ENCODE peak calls at places on chromosomes 11 and 22, in ten cellular contexts. One of them, this sample, is unnamed.

GRCh38 chr11:72585762-72586590 is 88.2 kb downstream of the PDE2A start:
- DNase-seq in caudate nucleus: no peak
- DNase-seq in SJCRH30: peak; percentile 49
- DNase-seq in pulmonary artery endothelial cell: no peak
- DNase-seq in fibroblast of mammary gland: peak; percentile 50
- DNase-seq in T-helper 22 cell: peak; percentile 32
- DNase-seq in activated CD4-positive, CD25-positive, alpha-beta regulatory T cell treated with anti-CD3 and anti-CD28 coated beads, Interleukin-2, amount 50 U/mL, for 72 hours: peak; percentile 63
- DNase-seq in NCI-H187: peak; percentile 46
- DNase-seq in NCI-H1694 treated with DMSO at 0.1 percent for 48 hours: peak; percentile 27
- DNase-seq in stimulated activated CD8-positive, alpha-beta memory T cell treated with anti-CD3 and anti-CD28 coated beads, Interleukin-15, amount 100 ng/mL, for 4 hours: peak; percentile 29
- DNase-seq in this sample: peak; percentile 35

GRCh38 chr11:112797072-112797471 is 164.1 kb upstream of the NCAM1 start:
- DNase-seq in fibroblast of mammary gland: no peak
- DNase-seq in pulmonary artery endothelial cell: no peak
- DNase-seq in NCI-H187: no peak
- DNase-seq in activated CD4-positive, CD25-positive, alpha-beta regulatory T cell treated with anti-CD3 and anti-CD28 coated beads, Interleukin-2, amount 50 U/mL, for 72 hours: no peak
- DNase-seq in caudate nucleus: no peak
- DNase-seq in SJCRH30: no peak
- DNase-seq in T-helper 22 cell: no peak
- DNase-seq in stimulated activated CD8-positive, alpha-beta memory T cell treated with anti-CD3 and anti-CD28 coated beads, Interleukin-15, amount 100 ng/mL, for 4 hours: no peak
- DNase-seq in NCI-H1694 treated with DMSO at 0.1 percent for 48 hours: no peak
- DNase-seq in this sample: no peak

GRCh38 chr11:107747622-107748021 is 35.8 kb upstream of the SLN start:
- DNase-seq in NCI-H1694 treated with DMSO at 0.1 percent for 48 hours: no peak
- DNase-seq in pulmonary artery endothelial cell: no peak
- DNase-seq in T-helper 22 cell: no peak
- DNase-seq in fibroblast of mammary gland: no peak
- DNase-seq in caudate nucleus: no peak
- DNase-seq in SJCRH30: no peak
- DNase-seq in stimulated activated CD8-positive, alpha-beta memory T cell treated with anti-CD3 and anti-CD28 coated beads, Interleukin-15, amount 100 ng/mL, for 4 hours: no peak
- DNase-seq in NCI-H187: no peak
- DNase-seq in activated CD4-positive, CD25-positive, alpha-beta regulatory T cell treated with anti-CD3 and anti-CD28 coated beads, Interleukin-2, amount 50 U/mL, for 72 hours: no peak
- DNase-seq in this sample: no peak

GRCh38 chr11:33507967-33508366 is 192.7 kb downstream of the C11orf91 start:
- DNase-seq in activated CD4-positive, CD25-positive, alpha-beta regulatory T cell treated with anti-CD3 and anti-CD28 coated beads, Interleukin-2, amount 50 U/mL, for 72 hours: no peak
- DNase-seq in pulmonary artery endothelial cell: no peak
- DNase-seq in stimulated activated CD8-positive, alpha-beta memory T cell treated with anti-CD3 and anti-CD28 coated beads, Interleukin-15, amount 100 ng/mL, for 4 hours: no peak
- DNase-seq in NCI-H1694 treated with DMSO at 0.1 percent for 48 hours: no peak
- DNase-seq in NCI-H187: no peak
- DNase-seq in SJCRH30: no peak
- DNase-seq in T-helper 22 cell: no peak
- DNase-seq in fibroblast of mammary gland: peak; percentile 77
- DNase-seq in caudate nucleus: no peak
- DNase-seq in this sample: peak; percentile 46

GRCh38 chr11:67647471-67647870 is 3.1 kb downstream of the ACY3 start:
- DNase-seq in fibroblast of mammary gland: no peak
- DNase-seq in T-helper 22 cell: no peak
- DNase-seq in pulmonary artery endothelial cell: no peak
- DNase-seq in caudate nucleus: no peak
- DNase-seq in stimulated activated CD8-positive, alpha-beta memory T cell treated with anti-CD3 and anti-CD28 coated beads, Interleukin-15, amount 100 ng/mL, for 4 hours: no peak
- DNase-seq in NCI-H187: no peak
- DNase-seq in SJCRH30: no peak
- DNase-seq in activated CD4-positive, CD25-positive, alpha-beta regulatory T cell treated with anti-CD3 and anti-CD28 coated beads, Interleukin-2, amount 50 U/mL, for 72 hours: no peak
- DNase-seq in NCI-H1694 treated with DMSO at 0.1 percent for 48 hours: no peak
- DNase-seq in this sample: no peak

GRCh38 chr11:120208012-120208441 is 2.8 kb upstream of the OAF start:
- DNase-seq in fibroblast of mammary gland: no peak
- DNase-seq in pulmonary artery endothelial cell: no peak
- DNase-seq in T-helper 22 cell: no peak
- DNase-seq in NCI-H187: no peak
- DNase-seq in SJCRH30: no peak
- DNase-seq in caudate nucleus: no peak
- DNase-seq in NCI-H1694 treated with DMSO at 0.1 percent for 48 hours: no peak
- DNase-seq in stimulated activated CD8-positive, alpha-beta memory T cell treated with anti-CD3 and anti-CD28 coated beads, Interleukin-15, amount 100 ng/mL, for 4 hours: no peak
- DNase-seq in activated CD4-positive, CD25-positive, alpha-beta regulatory T cell treated with anti-CD3 and anti-CD28 coated beads, Interleukin-2, amount 50 U/mL, for 72 hours: no peak
- DNase-seq in this sample: peak; percentile 81

GRCh38 chr11:22461626-22462025 is 123.4 kb downstream of the SLC17A6 start:
- DNase-seq in activated CD4-positive, CD25-positive, alpha-beta regulatory T cell treated with anti-CD3 and anti-CD28 coated beads, Interleukin-2, amount 50 U/mL, for 72 hours: no peak
- DNase-seq in fibroblast of mammary gland: peak; percentile 14
- DNase-seq in T-helper 22 cell: no peak
- DNase-seq in NCI-H1694 treated with DMSO at 0.1 percent for 48 hours: no peak
- DNase-seq in caudate nucleus: no peak
- DNase-seq in SJCRH30: no peak
- DNase-seq in pulmonary artery endothelial cell: no peak
- DNase-seq in stimulated activated CD8-positive, alpha-beta memory T cell treated with anti-CD3 and anti-CD28 coated beads, Interleukin-15, amount 100 ng/mL, for 4 hours: no peak
- DNase-seq in NCI-H187: no peak
- DNase-seq in this sample: no peak

GRCh38 chr11:1864831-1865665 is 12.2 kb downstream of the LSP1 start:
- DNase-seq in fibroblast of mammary gland: no peak
- DNase-seq in pulmonary artery endothelial cell: no peak
- DNase-seq in caudate nucleus: no peak
- DNase-seq in NCI-H187: no peak
- DNase-seq in stimulated activated CD8-positive, alpha-beta memory T cell treated with anti-CD3 and anti-CD28 coated beads, Interleukin-15, amount 100 ng/mL, for 4 hours: no peak
- DNase-seq in T-helper 22 cell: no peak
- DNase-seq in SJCRH30: no peak
- DNase-seq in NCI-H1694 treated with DMSO at 0.1 percent for 48 hours: no peak
- DNase-seq in activated CD4-positive, CD25-positive, alpha-beta regulatory T cell treated with anti-CD3 and anti-CD28 coated beads, Interleukin-2, amount 50 U/mL, for 72 hours: no peak
- DNase-seq in this sample: no peak

GRCh38 chr11:67699521-67699920 is 25.1 kb upstream of the ALDH3B2 start:
- DNase-seq in T-helper 22 cell: no peak
- DNase-seq in NCI-H187: no peak
- DNase-seq in stimulated activated CD8-positive, alpha-beta memory T cell treated with anti-CD3 and anti-CD28 coated beads, Interleukin-15, amount 100 ng/mL, for 4 hours: no peak
- DNase-seq in caudate nucleus: no peak
- DNase-seq in SJCRH30: no peak
- DNase-seq in activated CD4-positive, CD25-positive, alpha-beta regulatory T cell treated with anti-CD3 and anti-CD28 coated beads, Interleukin-2, amount 50 U/mL, for 72 hours: no peak
- DNase-seq in fibroblast of mammary gland: peak; percentile 12
- DNase-seq in NCI-H1694 treated with DMSO at 0.1 percent for 48 hours: no peak
- DNase-seq in pulmonary artery endothelial cell: no peak
- DNase-seq in this sample: peak; percentile 49

GRCh38 chr22:20552913-20553401 is 45.5 kb downstream of the MED15 start:
- DNase-seq in caudate nucleus: no peak
- DNase-seq in fibroblast of mammary gland: peak; percentile 65
- DNase-seq in NCI-H1694 treated with DMSO at 0.1 percent for 48 hours: no peak
- DNase-seq in activated CD4-positive, CD25-positive, alpha-beta regulatory T cell treated with anti-CD3 and anti-CD28 coated beads, Interleukin-2, amount 50 U/mL, for 72 hours: no peak
- DNase-seq in NCI-H187: no peak
- DNase-seq in T-helper 22 cell: no peak
- DNase-seq in SJCRH30: no peak
- DNase-seq in pulmonary artery endothelial cell: peak; percentile 60
- DNase-seq in stimulated activated CD8-positive, alpha-beta memory T cell treated with anti-CD3 and anti-CD28 coated beads, Interleukin-15, amount 100 ng/mL, for 4 hours: no peak
- DNase-seq in this sample: no peak

GRCh38 chr11:122317337-122317736 is 201.3 kb upstream of the BLID start:
- DNase-seq in stimulated activated CD8-positive, alpha-beta memory T cell treated with anti-CD3 and anti-CD28 coated beads, Interleukin-15, amount 100 ng/mL, for 4 hours: no peak
- DNase-seq in pulmonary artery endothelial cell: no peak
- DNase-seq in activated CD4-positive, CD25-positive, alpha-beta regulatory T cell treated with anti-CD3 and anti-CD28 coated beads, Interleukin-2, amount 50 U/mL, for 72 hours: no peak
- DNase-seq in NCI-H1694 treated with DMSO at 0.1 percent for 48 hours: no peak
- DNase-seq in T-helper 22 cell: no peak
- DNase-seq in NCI-H187: no peak
- DNase-seq in fibroblast of mammary gland: no peak
- DNase-seq in caudate nucleus: no peak
- DNase-seq in SJCRH30: peak; percentile 71
- DNase-seq in this sample: peak; percentile 50

GRCh38 chr11:129273322-129273721 is 81.2 kb upstream of the ARHGAP32 start:
- DNase-seq in NCI-H187: no peak
- DNase-seq in NCI-H1694 treated with DMSO at 0.1 percent for 48 hours: no peak
- DNase-seq in fibroblast of mammary gland: no peak
- DNase-seq in stimulated activated CD8-positive, alpha-beta memory T cell treated with anti-CD3 and anti-CD28 coated beads, Interleukin-15, amount 100 ng/mL, for 4 hours: no peak
- DNase-seq in caudate nucleus: no peak
- DNase-seq in activated CD4-positive, CD25-positive, alpha-beta regulatory T cell treated with anti-CD3 and anti-CD28 coated beads, Interleukin-2, amount 50 U/mL, for 72 hours: no peak
- DNase-seq in pulmonary artery endothelial cell: no peak
- DNase-seq in SJCRH30: no peak
- DNase-seq in T-helper 22 cell: no peak
- DNase-seq in this sample: no peak

GRCh38 chr11:93525601-93526000 is 17.6 kb downstream of the SMCO4 start:
- DNase-seq in activated CD4-positive, CD25-positive, alpha-beta regulatory T cell treated with anti-CD3 and anti-CD28 coated beads, Interleukin-2, amount 50 U/mL, for 72 hours: no peak
- DNase-seq in NCI-H187: no peak
- DNase-seq in caudate nucleus: no peak
- DNase-seq in SJCRH30: no peak
- DNase-seq in NCI-H1694 treated with DMSO at 0.1 percent for 48 hours: no peak
- DNase-seq in stimulated activated CD8-positive, alpha-beta memory T cell treated with anti-CD3 and anti-CD28 coated beads, Interleukin-15, amount 100 ng/mL, for 4 hours: no peak
- DNase-seq in pulmonary artery endothelial cell: no peak
- DNase-seq in fibroblast of mammary gland: peak; percentile 61
- DNase-seq in T-helper 22 cell: no peak
- DNase-seq in this sample: peak; percentile 20

GRCh38 chr11:95922536-95923440 is 1.1 kb downstream of the MTMR2 start:
- DNase-seq in fibroblast of mammary gland: peak; percentile 22
- DNase-seq in caudate nucleus: no peak
- DNase-seq in NCI-H187: no peak
- DNase-seq in NCI-H1694 treated with DMSO at 0.1 percent for 48 hours: no peak
- DNase-seq in activated CD4-positive, CD25-positive, alpha-beta regulatory T cell treated with anti-CD3 and anti-CD28 coated beads, Interleukin-2, amount 50 U/mL, for 72 hours: no peak
- DNase-seq in SJCRH30: no peak
- DNase-seq in pulmonary artery endothelial cell: no peak
- DNase-seq in T-helper 22 cell: no peak
- DNase-seq in stimulated activated CD8-positive, alpha-beta memory T cell treated with anti-CD3 and anti-CD28 coated beads, Interleukin-15, amount 100 ng/mL, for 4 hours: no peak
- DNase-seq in this sample: no peak

GRCh38 chr11:36899796-36900195 is 301.8 kb upstream of the RAG2 start:
- DNase-seq in stimulated activated CD8-positive, alpha-beta memory T cell treated with anti-CD3 and anti-CD28 coated beads, Interleukin-15, amount 100 ng/mL, for 4 hours: no peak
- DNase-seq in fibroblast of mammary gland: no peak
- DNase-seq in T-helper 22 cell: no peak
- DNase-seq in NCI-H187: no peak
- DNase-seq in caudate nucleus: no peak
- DNase-seq in pulmonary artery endothelial cell: no peak
- DNase-seq in SJCRH30: no peak
- DNase-seq in NCI-H1694 treated with DMSO at 0.1 percent for 48 hours: no peak
- DNase-seq in activated CD4-positive, CD25-positive, alpha-beta regulatory T cell treated with anti-CD3 and anti-CD28 coated beads, Interleukin-2, amount 50 U/mL, for 72 hours: no peak
- DNase-seq in this sample: no peak

GRCh38 chr11:2995091-2995561 is 3.0 kb upstream of the NAP1L4 start:
- DNase-seq in pulmonary artery endothelial cell: no peak
- DNase-seq in T-helper 22 cell: no peak
- DNase-seq in caudate nucleus: no peak
- DNase-seq in fibroblast of mammary gland: no peak
- DNase-seq in NCI-H1694 treated with DMSO at 0.1 percent for 48 hours: no peak
- DNase-seq in activated CD4-positive, CD25-positive, alpha-beta regulatory T cell treated with anti-CD3 and anti-CD28 coated beads, Interleukin-2, amount 50 U/mL, for 72 hours: peak; percentile 16
- DNase-seq in stimulated activated CD8-positive, alpha-beta memory T cell treated with anti-CD3 and anti-CD28 coated beads, Interleukin-15, amount 100 ng/mL, for 4 hours: no peak
- DNase-seq in SJCRH30: no peak
- DNase-seq in NCI-H187: no peak
- DNase-seq in this sample: no peak

GRCh38 chr11:64544616-64545296 is 46.3 kb upstream of the SLC22A12 start:
- DNase-seq in NCI-H187: no peak
- DNase-seq in caudate nucleus: no peak
- DNase-seq in stimulated activated CD8-positive, alpha-beta memory T cell treated with anti-CD3 and anti-CD28 coated beads, Interleukin-15, amount 100 ng/mL, for 4 hours: no peak
- DNase-seq in SJCRH30: no peak
- DNase-seq in T-helper 22 cell: no peak
- DNase-seq in activated CD4-positive, CD25-positive, alpha-beta regulatory T cell treated with anti-CD3 and anti-CD28 coated beads, Interleukin-2, amount 50 U/mL, for 72 hours: no peak
- DNase-seq in pulmonary artery endothelial cell: no peak
- DNase-seq in fibroblast of mammary gland: no peak
- DNase-seq in NCI-H1694 treated with DMSO at 0.1 percent for 48 hours: no peak
- DNase-seq in this sample: no peak

GRCh38 chr11:120183701-120184141 is 27.1 kb upstream of the OAF start:
- DNase-seq in caudate nucleus: no peak
- DNase-seq in pulmonary artery endothelial cell: no peak
- DNase-seq in T-helper 22 cell: no peak
- DNase-seq in SJCRH30: no peak
- DNase-seq in NCI-H187: no peak
- DNase-seq in stimulated activated CD8-positive, alpha-beta memory T cell treated with anti-CD3 and anti-CD28 coated beads, Interleukin-15, amount 100 ng/mL, for 4 hours: no peak
- DNase-seq in activated CD4-positive, CD25-positive, alpha-beta regulatory T cell treated with anti-CD3 and anti-CD28 coated beads, Interleukin-2, amount 50 U/mL, for 72 hours: peak; percentile 8
- DNase-seq in NCI-H1694 treated with DMSO at 0.1 percent for 48 hours: no peak
- DNase-seq in fibroblast of mammary gland: no peak
- DNase-seq in this sample: no peak

GRCh38 chr11:46247090-46247489 is 30.4 kb upstream of the CREB3L1 start:
- DNase-seq in pulmonary artery endothelial cell: no peak
- DNase-seq in SJCRH30: no peak
- DNase-seq in activated CD4-positive, CD25-positive, alpha-beta regulatory T cell treated with anti-CD3 and anti-CD28 coated beads, Interleukin-2, amount 50 U/mL, for 72 hours: no peak
- DNase-seq in stimulated activated CD8-positive, alpha-beta memory T cell treated with anti-CD3 and anti-CD28 coated beads, Interleukin-15, amount 100 ng/mL, for 4 hours: no peak
- DNase-seq in fibroblast of mammary gland: peak; percentile 70
- DNase-seq in caudate nucleus: no peak
- DNase-seq in NCI-H1694 treated with DMSO at 0.1 percent for 48 hours: no peak
- DNase-seq in T-helper 22 cell: no peak
- DNase-seq in NCI-H187: no peak
- DNase-seq in this sample: peak; percentile 88

GRCh38 chr22:36856792-36857135 is 4.0 kb upstream of the NCF4 start:
- DNase-seq in activated CD4-positive, CD25-positive, alpha-beta regulatory T cell treated with anti-CD3 and anti-CD28 coated beads, Interleukin-2, amount 50 U/mL, for 72 hours: no peak
- DNase-seq in pulmonary artery endothelial cell: no peak
- DNase-seq in fibroblast of mammary gland: no peak
- DNase-seq in NCI-H1694 treated with DMSO at 0.1 percent for 48 hours: no peak
- DNase-seq in NCI-H187: no peak
- DNase-seq in stimulated activated CD8-positive, alpha-beta memory T cell treated with anti-CD3 and anti-CD28 coated beads, Interleukin-15, amount 100 ng/mL, for 4 hours: no peak
- DNase-seq in caudate nucleus: no peak
- DNase-seq in T-helper 22 cell: no peak
- DNase-seq in SJCRH30: no peak
- DNase-seq in this sample: no peak

GRCh38 chr22:32920032-32920628 is 118.6 kb downstream of the TIMP3 start:
- DNase-seq in activated CD4-positive, CD25-positive, alpha-beta regulatory T cell treated with anti-CD3 and anti-CD28 coated beads, Interleukin-2, amount 50 U/mL, for 72 hours: no peak
- DNase-seq in T-helper 22 cell: no peak
- DNase-seq in stimulated activated CD8-positive, alpha-beta memory T cell treated with anti-CD3 and anti-CD28 coated beads, Interleukin-15, amount 100 ng/mL, for 4 hours: no peak
- DNase-seq in pulmonary artery endothelial cell: no peak
- DNase-seq in SJCRH30: peak; percentile 40
- DNase-seq in fibroblast of mammary gland: peak; percentile 67
- DNase-seq in NCI-H187: no peak
- DNase-seq in caudate nucleus: no peak
- DNase-seq in NCI-H1694 treated with DMSO at 0.1 percent for 48 hours: no peak
- DNase-seq in this sample: peak; percentile 72

GRCh38 chr11:112783945-112784322 is 177.3 kb upstream of the NCAM1 start:
- DNase-seq in fibroblast of mammary gland: no peak
- DNase-seq in activated CD4-positive, CD25-positive, alpha-beta regulatory T cell treated with anti-CD3 and anti-CD28 coated beads, Interleukin-2, amount 50 U/mL, for 72 hours: no peak
- DNase-seq in T-helper 22 cell: no peak
- DNase-seq in SJCRH30: no peak
- DNase-seq in pulmonary artery endothelial cell: no peak
- DNase-seq in NCI-H1694 treated with DMSO at 0.1 percent for 48 hours: no peak
- DNase-seq in NCI-H187: no peak
- DNase-seq in caudate nucleus: no peak
- DNase-seq in stimulated activated CD8-positive, alpha-beta memory T cell treated with anti-CD3 and anti-CD28 coated beads, Interleukin-15, amount 100 ng/mL, for 4 hours: no peak
- DNase-seq in this sample: no peak

GRCh38 chr22:50169774-50170341 is 673 bp upstream of the PANX2 start:
- DNase-seq in activated CD4-positive, CD25-positive, alpha-beta regulatory T cell treated with anti-CD3 and anti-CD28 coated beads, Interleukin-2, amount 50 U/mL, for 72 hours: peak; percentile 72
- DNase-seq in pulmonary artery endothelial cell: no peak
- DNase-seq in stimulated activated CD8-positive, alpha-beta memory T cell treated with anti-CD3 and anti-CD28 coated beads, Interleukin-15, amount 100 ng/mL, for 4 hours: peak; percentile 22
- DNase-seq in NCI-H1694 treated with DMSO at 0.1 percent for 48 hours: no peak
- DNase-seq in fibroblast of mammary gland: no peak
- DNase-seq in SJCRH30: no peak
- DNase-seq in T-helper 22 cell: no peak
- DNase-seq in NCI-H187: no peak
- DNase-seq in caudate nucleus: no peak
- DNase-seq in this sample: no peak

GRCh38 chr11:107490836-107491235 is 33.2 kb upstream of the CWF19L2 start:
- DNase-seq in activated CD4-positive, CD25-positive, alpha-beta regulatory T cell treated with anti-CD3 and anti-CD28 coated beads, Interleukin-2, amount 50 U/mL, for 72 hours: no peak
- DNase-seq in pulmonary artery endothelial cell: no peak
- DNase-seq in NCI-H187: no peak
- DNase-seq in NCI-H1694 treated with DMSO at 0.1 percent for 48 hours: no peak
- DNase-seq in caudate nucleus: no peak
- DNase-seq in T-helper 22 cell: no peak
- DNase-seq in SJCRH30: peak; percentile 39
- DNase-seq in stimulated activated CD8-positive, alpha-beta memory T cell treated with anti-CD3 and anti-CD28 coated beads, Interleukin-15, amount 100 ng/mL, for 4 hours: no peak
- DNase-seq in fibroblast of mammary gland: no peak
- DNase-seq in this sample: no peak